ENCODE peak calls at places on chromosomes 5 and 9, in eight cellular contexts. U, M, W, C, V, R, L and H are unnamed samples.

GRCh38 chr9:93143830-93144530 is 9.9 kb upstream of the NINJ1 start:
- DNase-seq in W (peak; percentile 68), V (no peak), M (no peak), U (no peak), L (peak; percentile 47), C (no peak), R (peak; percentile 66), H (no peak)

GRCh38 chr5:72814864-72815263 is 1.6 kb upstream of the TNPO1 start:
- DNase-seq in L (no peak), R (no peak), C (no peak), U (no peak), W (no peak), M (no peak), V (no peak), H (no peak)

GRCh38 chr5:80142996-80143395 is 107.8 kb downstream of the THBS4 start:
- DNase-seq in U (no peak), R (no peak), V (no peak), M (no peak), L (no peak), C (no peak), W (peak; percentile 78), H (no peak)

GRCh38 chr9:36120705-36121104 is 15.8 kb upstream of the GLIPR2 start:
- DNase-seq in U (no peak), L (no peak), R (no peak), V (no peak), W (no peak), C (no peak), M (no peak), H (no peak)

GRCh38 chr5:111385970-111386831 is 126.1 kb downstream of the STARD4 start:
- DNase-seq in V (no peak), U (no peak), C (no peak), W (no peak), L (no peak), M (no peak), R (peak; percentile 60), H (no peak)

GRCh38 chr9:1055156-1055555 is 5.0 kb downstream of the DMRT2 start:
- DNase-seq in R (no peak), L (no peak), U (no peak), C (peak; percentile 88), M (no peak), V (no peak), W (no peak), H (no peak)

GRCh38 chr5:369151-369939 is 47.8 kb downstream of the AHRR start:
- DNase-seq in M (no peak), C (no peak), W (peak; percentile 8), V (no peak), U (no peak), R (no peak), L (no peak), H (no peak)

GRCh38 chr5:154044099-154044498 is 5.3 kb downstream of the MFAP3 start:
- DNase-seq in M (no peak), W (no peak), R (no peak), L (no peak), U (no peak), C (no peak), V (no peak), H (no peak)

GRCh38 chr5:88550736-88551135 is 282.1 kb upstream of the TMEM161B start:
- DNase-seq in M (no peak), U (no peak), V (no peak), C (no peak), L (no peak), W (no peak), R (no peak), H (no peak)

GRCh38 chr9:110356639-110357038 is 19.0 kb upstream of the TXNDC8 start:
- DNase-seq in M (no peak), U (no peak), L (no peak), W (no peak), R (no peak), V (no peak), C (no peak), H (no peak)

GRCh38 chr9:106697799-106698591 is 165.0 kb upstream of the ZNF462 start:
- DNase-seq in R (peak; percentile 77), C (no peak), W (no peak), L (no peak), M (peak; percentile 68), V (no peak), U (no peak), H (peak; percentile 15)

GRCh38 chr5:170633235-170634041 is 129.6 kb downstream of the KCNIP1 start:
- DNase-seq in W (no peak), R (peak; percentile 88), M (peak; percentile 78), U (peak; percentile 75), C (peak; percentile 48), L (no peak), V (peak; percentile 50), H (peak; percentile 74)

GRCh38 chr9:105246656-105247162 is 2.3 kb downstream of the SLC44A1 start:
- DNase-seq in U (no peak), R (no peak), L (peak; percentile 43), M (no peak), V (no peak), C (no peak), W (peak; percentile 25), H (no peak)

GRCh38 chr5:80184235-80185023 is 71.4 kb downstream of the SERINC5 start:
- DNase-seq in W (peak; percentile 45), V (no peak), M (peak; percentile 35), R (no peak), C (peak; percentile 67), L (no peak), U (peak; percentile 56), H (peak; percentile 92)

GRCh38 chr5:38344891-38345290 is 86.5 kb downstream of the EGFLAM start:
- DNase-seq in W (no peak), L (no peak), R (no peak), M (no peak), U (no peak), V (no peak), C (no peak), H (no peak)

DNA sequence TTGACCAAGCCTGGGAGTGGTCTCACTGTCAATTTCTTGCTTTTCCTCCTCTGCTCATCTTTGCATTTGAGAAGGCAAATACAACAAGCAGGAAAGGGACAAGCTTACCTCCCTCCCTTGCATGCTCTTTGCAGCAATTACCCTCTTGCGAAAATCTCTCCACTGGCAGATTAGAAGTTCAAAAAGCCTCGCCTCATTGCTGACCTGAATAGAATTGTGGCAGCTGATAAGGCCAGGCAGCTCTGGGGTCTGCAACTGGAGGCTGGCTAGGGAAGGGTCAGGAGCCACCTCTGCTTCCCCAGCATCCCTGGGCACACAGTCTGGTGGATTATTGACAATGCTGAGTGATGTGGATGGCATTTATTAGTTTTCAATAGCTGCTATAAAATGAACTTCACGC is 362.3 kb upstream of the KIF2A start:
- DNase-seq in L (no peak), M (no peak), W (no peak), U (peak; percentile 4), V (no peak), R (no peak), C (no peak), H (no peak)
- TF ChIP-seq CTCF in L (no peak), M (no peak), W (no peak), U (no peak), V (no peak), R (no peak), C (no peak), H (no peak)

DNA sequence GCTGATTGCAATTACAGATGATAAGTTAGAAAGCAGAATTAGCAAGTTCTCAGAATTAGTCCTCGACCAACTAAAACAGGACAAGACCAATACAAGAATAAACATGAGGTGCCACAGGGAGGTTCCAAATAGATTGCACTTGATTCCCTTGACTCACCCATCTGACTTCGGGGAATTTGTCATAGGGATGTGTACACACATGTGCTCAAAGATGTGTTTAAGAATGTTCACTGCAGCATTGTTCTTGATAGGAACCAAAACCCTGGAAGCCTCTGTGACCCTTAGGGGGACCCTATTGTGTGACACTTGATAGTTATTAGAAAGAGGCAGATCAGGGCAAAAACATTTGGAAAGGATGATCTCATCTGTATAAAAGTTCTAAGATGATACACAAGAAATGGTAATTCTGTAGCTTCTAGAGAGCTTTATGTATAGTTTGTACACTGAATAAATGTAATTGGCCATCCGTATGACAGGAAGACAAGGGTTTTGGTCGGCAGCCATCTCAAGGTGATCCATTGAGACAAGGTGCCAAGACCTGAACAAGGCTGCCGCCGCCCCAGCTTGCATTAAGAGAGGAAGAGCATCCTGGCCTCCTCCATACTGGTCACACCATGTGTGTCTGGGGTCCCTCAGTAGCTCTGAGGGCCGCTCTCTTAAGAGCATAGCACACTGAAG is 48.2 kb upstream of the GARNL3 start:
- DNase-seq in R (no peak), L (no peak), W (no peak), V (no peak), C (no peak), M (no peak), U (no peak), H (no peak)
- TF ChIP-seq EZH2phosphoT487 in R (no peak), L (no peak), W (no peak), V (no peak), C (no peak), M (no peak), U (no peak), H (no peak)

GRCh38 chr9:131477816-131478419 is 24.8 kb upstream of the POMT1 start:
- DNase-seq in C (no peak), W (no peak), U (no peak), L (no peak), R (no peak), V (no peak), M (no peak), H (no peak)

GRCh38 chr9:131480258-131480657 is 22.5 kb upstream of the POMT1 start:
- DNase-seq in W (no peak), U (no peak), R (no peak), M (no peak), L (peak; percentile 33), V (no peak), C (peak; percentile 46), H (no peak)

GRCh38 chr9:131478421-131478868 is 24.3 kb upstream of the POMT1 start:
- DNase-seq in V (peak; percentile 3), M (peak; percentile 59), W (peak; percentile 74), C (peak; percentile 33), L (no peak), U (peak; percentile 81), R (peak; percentile 86), H (peak; percentile 87)

GRCh38 chr9:131477367-131477766 is 25.4 kb upstream of the POMT1 start:
- DNase-seq in R (no peak), C (no peak), U (no peak), M (no peak), L (no peak), W (no peak), V (no peak), H (no peak)

GRCh38 chr9:131478911-131479310 is 23.8 kb upstream of the POMT1 start:
- DNase-seq in W (no peak), C (no peak), M (no peak), U (no peak), R (no peak), V (no peak), L (no peak), H (no peak)
- H3K79me2 ChIP-seq in W (no peaks in the 10 kb centered on the region), C (no peaks in the 10 kb centered on the region), M (peaks cover 35% of the 10 kb centered on the region), U (peaks cover 40% of the 10 kb centered on the region), R (peaks cover 33% of the 10 kb centered on the region), V (peaks cover 68% of the 10 kb centered on the region), L (peaks cover 82% of the 10 kb centered on the region), H (peaks cover 35% of the 10 kb centered on the region)

DNA sequence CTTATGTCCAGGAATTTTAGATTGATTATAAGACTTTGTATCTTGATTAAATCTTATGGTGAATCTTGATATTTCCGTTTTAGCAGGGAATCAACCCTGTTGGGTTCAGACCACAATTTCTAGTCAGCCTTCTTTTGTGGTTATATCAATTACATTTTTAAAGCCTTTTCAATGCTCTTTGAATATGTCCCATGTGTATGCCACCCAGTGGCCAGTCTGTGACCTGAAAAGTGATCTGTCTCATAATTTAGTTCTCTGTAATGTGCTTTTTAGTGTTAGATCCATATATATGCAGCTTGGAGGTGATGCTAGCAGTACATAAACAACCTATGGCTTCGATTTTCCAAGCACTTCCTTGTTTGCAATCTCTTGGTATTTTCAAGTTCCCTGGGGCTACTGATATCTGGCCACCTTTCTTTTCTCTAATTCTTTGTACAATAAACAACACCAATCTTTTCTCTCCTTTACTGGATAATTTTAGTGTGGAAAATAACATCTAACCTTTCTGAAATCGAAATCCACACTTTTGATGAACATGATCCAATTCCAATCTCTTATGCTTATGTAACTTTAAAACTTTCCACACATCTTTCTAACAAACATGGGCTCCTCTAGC is 28.8 kb downstream of the PDE8B start:
- DNase-seq in V (peak; percentile 18), R (peak; percentile 20), W (peak; percentile 31), U (no peak), M (no peak), C (peak; percentile 50), L (peak; percentile 23), H (peak; percentile 19)
- TF ChIP-seq CTCF in V (peak; percentile 53), R (peak; percentile 53), W (peak; percentile 75), U (peak; percentile 30), M (peak; percentile 36), C (peak; percentile 66), L (peak; percentile 47), H (peak; percentile 45)